ENCODE peak calls at places on chromosomes 12 and 14, in four cellular contexts. Z is Panc1; V is CD8-positive, alpha-beta memory T cell; U is spleen. E is an unnamed sample.
A peak's percentile ranks its signal among the peaks of the same experiment; 100 is the strongest.

GRCh38 chr12:90058721-90059120 is 350.1 kb upstream of the ATP2B1 start:
- DNase-seq in Z (no peak), V (no peak), U (no peak), E (no peak)

GRCh38 chr12:67727652-67728295 is 79.2 kb downstream of the DYRK2 start:
- DNase-seq in Z (no peak), V (no peak), U (no peak), E (no peak)

GRCh38 chr12:92593734-92594402 is 108.9 kb upstream of the PLEKHG7 start:
- DNase-seq in Z (peak; percentile 61), V (peak; percentile 90), U (peak; percentile 84), E (no peak)

GRCh38 chr14:105927661-105928060 is 401.3 kb downstream of the TMEM121 start:
- DNase-seq in Z (no peak), V (no peak), U (peak; percentile 62), E (no peak)

GRCh38 chr12:125124320-125124966 is 59.2 kb downstream of the AACS start:
- DNase-seq in Z (no peak), V (no peak), U (no peak), E (no peak)

GRCh38 chr12:71415336-71416231 is 24.0 kb upstream of the LGR5 start:
- DNase-seq in Z (peak; percentile 45), V (peak; percentile 37), U (no peak), E (no peak)

GRCh38 chr12:79344855-79345840 is 345.6 kb downstream of the PAWR start:
- DNase-seq in Z (peak; percentile 35), V (no peak), U (no peak), E (peak; percentile 75)

GRCh38 chr12:105253882-105254513 is 18.0 kb upstream of the APPL2 start:
- DNase-seq in Z (no peak), V (no peak), U (no peak), E (no peak)

GRCh38 chr14:100498068-100498467 is 89.1 kb downstream of the BEGAIN start:
- DNase-seq in Z (no peak), V (no peak), U (no peak), E (no peak)

GRCh38 chr14:78849952-78850351 is 679.8 kb downstream of the NRXN3 start:
- DNase-seq in Z (no peak), V (no peak), U (no peak), E (no peak)

GRCh38 chr14:49992448-49992847 is 99.6 kb downstream of the ARF6 start:
- DNase-seq in Z (no peak), V (no peak), U (no peak), E (no peak)

GRCh38 chr12:14258468-14258947 is 107.0 kb upstream of the ATF7IP start:
- DNase-seq in Z (no peak), V (no peak), U (no peak), E (no peak)

GRCh38 chr14:93939304-93940229 is 12.4 kb downstream of the FAM181A start:
- DNase-seq in Z (no peak), V (peak; percentile 83), U (peak; percentile 97), E (peak; percentile 58)

GRCh38 chr12:93122569-93123091 is 193.5 kb upstream of the EEA1 start:
- DNase-seq in Z (no peak), V (no peak), U (no peak), E (no peak)

GRCh38 chr14:32349322-32349721 is 20.2 kb downstream of the AKAP6 start:
- DNase-seq in Z (no peak), V (no peak), U (no peak), E (no peak)

GRCh38 chr14:79914595-79914994 is 296.7 kb downstream of the DIO2 start:
- DNase-seq in Z (no peak), V (no peak), U (no peak), E (no peak)

GRCh38 chr14:79916281-79916680 is 295.0 kb downstream of the DIO2 start:
- DNase-seq in Z (no peak), V (no peak), U (no peak), E (no peak)

GRCh38 chr14:79924583-79924982 is 286.7 kb downstream of the DIO2 start:
- DNase-seq in Z (no peak), V (no peak), U (no peak), E (no peak)

GRCh38 chr14:79915411-79915810 is 295.9 kb downstream of the DIO2 start:
- DNase-seq in Z (no peak), V (no peak), U (no peak), E (no peak)

DNA sequence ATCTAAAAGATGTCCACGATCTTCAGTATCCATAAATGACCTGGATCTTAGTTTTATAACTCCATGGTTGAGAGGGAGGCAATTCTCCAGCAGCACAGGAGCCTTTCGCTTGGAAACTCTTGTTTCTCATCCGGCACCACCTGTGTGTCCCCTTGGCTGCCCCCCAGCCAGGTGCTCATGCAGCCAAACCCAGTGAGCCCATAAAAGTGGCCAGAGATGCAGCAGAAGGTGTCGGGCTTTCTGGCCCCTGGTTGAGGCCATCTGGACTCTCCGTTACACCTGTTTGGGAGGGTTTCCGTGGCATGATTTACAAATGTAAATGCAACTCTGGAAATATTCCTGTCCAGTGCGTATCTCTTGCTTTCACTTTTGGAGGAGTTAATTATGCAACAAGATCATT is 291.1 kb downstream of the DIO2 start:
- DNase-seq in Z (no peak), V (no peak), U (peak; percentile 46), E (no peak)
- H3K4me3 ChIP-seq in Z (no peak overlapping the region), V (no peak overlapping the region), U (no peak overlapping the region), E (no peak overlapping the region)

GRCh38 chr12:54522213-54522612 is 24.7 kb downstream of the NCKAP1L start:
- DNase-seq in Z (no peak), V (no peak), U (no peak), E (no peak)

GRCh38 chr12:54525383-54525782 is 24.0 kb upstream of the PDE1B start:
- DNase-seq in Z (no peak), V (no peak), U (no peak), E (no peak)

GRCh38 chr12:54521291-54522062 is 23.9 kb downstream of the NCKAP1L start:
- DNase-seq in Z (no peak), V (no peak), U (no peak), E (no peak)

GRCh38 chr12:54526800-54527630 is 22.4 kb upstream of the PDE1B start:
- DNase-seq in Z (peak; percentile 15), V (peak; percentile 19), U (no peak), E (peak; percentile 94)

DNA sequence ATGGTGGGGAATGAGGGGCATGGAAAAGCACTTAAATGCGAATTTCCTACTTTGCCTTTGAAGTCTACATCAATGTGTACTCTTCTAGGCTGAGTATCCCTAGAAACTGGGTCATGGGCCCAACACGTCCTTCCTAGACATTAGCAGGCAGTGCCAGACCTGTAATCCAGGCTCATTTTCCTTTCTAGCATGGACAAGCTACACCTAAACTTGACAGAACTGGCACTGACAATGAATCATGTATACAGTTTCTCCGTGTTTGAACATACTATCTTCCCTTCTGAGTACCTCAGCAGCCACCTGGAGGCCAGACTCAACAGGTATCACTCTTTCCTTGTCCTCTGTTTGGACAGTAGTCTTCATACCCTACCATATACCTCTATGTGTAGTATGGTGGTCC is 25.8 kb upstream of the PDE1B start:
- DNase-seq in Z (no peak), V (no peak), U (no peak), E (no peak)
- H3K36me3 ChIP-seq in Z (no peaks in the 10 kb centered on the region), V (peaks cover 94% of the 10 kb centered on the region), U (peaks cover 81% of the 10 kb centered on the region), E (no peaks in the 10 kb centered on the region)

GRCh38 chr14:60166144-60166543 is 946 bp upstream of the DHRS7 start:
- DNase-seq in Z (no peak), V (no peak), U (no peak), E (no peak)
- H3K4me3 ChIP-seq in Z (no peak overlapping the region), V (peak overlapping the region; percentile 92), U (no peak overlapping the region), E (no peak overlapping the region)

DNA sequence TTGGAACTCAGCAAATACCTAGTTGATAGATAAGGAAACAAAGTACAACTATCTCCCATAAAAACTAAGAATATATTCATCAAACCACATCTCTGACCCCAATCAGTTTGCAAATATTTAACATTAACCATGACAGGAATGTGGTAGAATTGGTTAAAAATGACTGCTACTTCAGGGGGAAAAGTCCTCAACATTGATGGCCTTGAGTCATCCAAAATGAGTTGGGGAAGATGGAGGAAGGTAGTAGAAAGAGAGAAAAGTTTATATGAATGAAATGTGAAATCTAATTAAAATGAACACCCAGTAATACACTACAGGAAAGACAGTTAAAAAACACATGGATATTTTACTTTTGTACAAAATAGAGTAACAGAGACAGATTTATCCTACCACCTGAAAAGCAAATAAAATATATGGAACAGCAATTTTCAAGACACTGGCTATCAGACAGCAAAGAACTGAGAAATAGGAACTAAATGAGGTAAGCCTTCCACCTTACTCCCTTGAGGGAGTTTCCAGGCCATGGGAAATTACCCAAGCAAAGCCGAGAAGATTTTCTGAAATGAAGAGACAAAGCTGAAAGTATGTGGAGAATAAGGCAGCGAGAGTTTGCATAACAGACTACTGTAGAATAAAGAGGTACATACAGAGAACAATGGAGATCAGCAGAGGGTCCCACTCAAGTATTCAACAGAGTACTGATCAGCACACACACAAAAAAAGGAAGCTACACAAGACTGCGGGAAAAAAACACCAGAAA is 49.6 kb downstream of the TC2N start:
- DNase-seq in Z (no peak), V (no peak), U (no peak), E (no peak)
- H3K36me3 ChIP-seq in Z (no peaks in the 10 kb centered on the region), V (peaks cover 2% of the 10 kb centered on the region), U (no peaks in the 10 kb centered on the region), E (no peaks in the 10 kb centered on the region)

GRCh38 chr14:59483819-59484610 is at the start of the genes JKAMP and L3HYPDH:
- DNase-seq in Z (peak; percentile 73), V (peak; percentile 95), U (peak; percentile 100), E (peak; percentile 92)

GRCh38 chr14:59481407-59482119 is 2.6 kb downstream of the L3HYPDH start:
- DNase-seq in Z (no peak), V (no peak), U (no peak), E (no peak)

GRCh38 chr14:59483360-59483759 is 848 bp downstream of the L3HYPDH start:
- DNase-seq in Z (peak; percentile 1), V (no peak), U (no peak), E (no peak)

GRCh38 chr14:59482471-59483331 is 1.5 kb downstream of the L3HYPDH start:
- DNase-seq in Z (peak; percentile 56), V (no peak), U (no peak), E (no peak)

GRCh38 chr14:59482120-59482434 is 2.1 kb downstream of the L3HYPDH start:
- DNase-seq in Z (peak; percentile 25), V (no peak), U (no peak), E (no peak)
- H3K4me3 ChIP-seq in Z (peak overlapping the region; percentile 87), V (no peak overlapping the region), U (no peak overlapping the region), E (no peak overlapping the region)

DNA sequence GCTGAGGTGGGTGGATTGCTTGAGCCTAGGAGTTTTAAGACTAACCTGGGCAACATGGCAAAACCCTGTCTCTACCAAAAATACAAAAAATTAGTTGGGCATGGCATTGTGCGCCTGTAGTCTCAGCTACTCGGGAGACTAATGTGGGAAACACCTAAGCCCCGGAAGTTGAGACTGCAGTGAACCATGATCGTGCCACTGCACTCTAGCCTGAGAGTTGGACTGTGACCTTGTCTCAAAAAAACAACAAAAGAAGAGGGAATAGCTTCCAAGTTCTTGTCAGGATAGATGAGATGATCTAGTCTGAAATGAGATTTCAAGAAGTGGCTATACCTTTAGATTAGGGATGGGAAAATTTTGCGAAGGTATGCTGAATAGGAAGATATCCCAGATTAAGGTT is 14.8 kb upstream of the C12orf50 start:
- DNase-seq in Z (no peak), V (no peak), U (no peak), E (no peak)
- H3K36me3 ChIP-seq in Z (peaks cover 55% of the 10 kb centered on the region), V (peaks cover 37% of the 10 kb centered on the region), U (peaks cover 31% of the 10 kb centered on the region), E (peaks cover 12% of the 10 kb centered on the region)

E was measured in iPS DF 6.9.